ENCODE peak calls at places on chromosome 12, in seven cellular contexts. K, C, Z, G, M, S and D are unnamed samples. For H3K36me3, the result is how much of the 10 kb centered on the place peaks cover.

GRCh38 chr12:132351751-132352495 is 22.5 kb upstream of the GALNT9 start:
- ATAC-seq in C (no peak), Z (no peak), K (no peak), M (no peak), S (no peak), G (no peak), D (no peak)

GRCh38 chr12:116838395-116838794 is 42.8 kb downstream of the HRK start:
- ATAC-seq in S (no peak), M (no peak), K (no peak), G (no peak), C (no peak), Z (no peak), D (no peak)

GRCh38 chr12:79927772-79928474 is 7.0 kb downstream of the PPP1R12A start:
- ATAC-seq in Z (no peak), G (peak), M (peak), S (no peak), K (no peak), C (no peak), D (no peak)

GRCh38 chr12:116959845-116960514 is 49.2 kb downstream of the FBXW8 start:
- ATAC-seq in K (no peak), Z (no peak), C (no peak), S (no peak), M (no peak), G (peak), D (no peak)

GRCh38 chr12:5456906-5457305 is 25.0 kb downstream of the NTF3 start:
- ATAC-seq in C (no peak), G (no peak), M (no peak), S (peak), Z (peak), K (peak), D (no peak)

GRCh38 chr12:103680591-103681065 is 93.6 kb downstream of the STAB2 start:
- ATAC-seq in C (no peak), M (peak), G (no peak), Z (peak), K (no peak), S (no peak), D (peak)

GRCh38 chr12:10453144-10453543 is at the start of gene KLRC1:
- ATAC-seq in K (no peak), G (no peak), Z (no peak), C (no peak), M (no peak), S (no peak), D (no peak)

GRCh38 chr12:47811581-47812484 is 7.9 kb downstream of the HDAC7 start:
- ATAC-seq in C (no peak), Z (no peak), K (peak), M (no peak), S (no peak), G (no peak), D (peak)

GRCh38 chr12:75712223-75712622 is 200.8 kb upstream of the KRR1 start:
- ATAC-seq in M (no peak), K (peak), C (peak), Z (no peak), S (peak), G (peak), D (no peak)

GRCh38 chr12:61754214-61754613 is 506.0 kb upstream of the USP15 start:
- ATAC-seq in S (no peak), G (no peak), M (no peak), C (no peak), K (no peak), Z (no peak), D (no peak)

GRCh38 chr12:116528067-116528466 is 31.1 kb upstream of the MAP1LC3B2 start:
- ATAC-seq in C (no peak), M (no peak), Z (no peak), G (no peak), S (peak), K (no peak), D (no peak)

GRCh38 chr12:593396-593976 is 69.8 kb downstream of the NINJ2 start:
- ATAC-seq in K (no peak), M (no peak), S (no peak), C (no peak), G (no peak), Z (no peak), D (no peak)

GRCh38 chr12:72642726-72643125 is 370.6 kb downstream of the TRHDE start:
- ATAC-seq in K (no peak), M (no peak), S (no peak), C (no peak), G (no peak), Z (no peak), D (no peak)

GRCh38 chr12:55816876-55817351 is 610 bp downstream of the SARNP start:
- ATAC-seq in G (no peak), K (peak), Z (no peak), M (peak), C (peak), S (peak), D (no peak)

GRCh38 chr12:113239288-113239771 is 18.1 kb downstream of the TPCN1 start:
- ATAC-seq in M (no peak), Z (no peak), C (no peak), S (no peak), G (peak), K (no peak), D (no peak)

GRCh38 chr12:70598467-70599194 is 38.6 kb downstream of the PTPRB start:
- ATAC-seq in S (no peak), G (no peak), M (peak), K (peak), Z (no peak), C (no peak), D (no peak)

GRCh38 chr12:3445127-3445978 is 45.6 kb upstream of the PRMT8 start:
- ATAC-seq in M (no peak), S (no peak), C (no peak), G (no peak), K (peak), Z (no peak), D (no peak)

GRCh38 chr12:89477633-89478279 is 46.8 kb downstream of the GALNT4 start:
- ATAC-seq in K (no peak), Z (no peak), S (no peak), C (no peak), M (no peak), G (no peak), D (no peak)

GRCh38 chr12:66217342-66217929 is 28.4 kb downstream of the IRAK3 start:
- ATAC-seq in S (no peak), Z (no peak), M (no peak), K (no peak), C (no peak), G (no peak), D (no peak)

GRCh38 chr12:22066235-22066765 is 20.3 kb downstream of the CMAS start:
- ATAC-seq in G (no peak), C (no peak), Z (no peak), M (no peak), S (no peak), K (no peak), D (no peak)

GRCh38 chr12:2172486-2173214 is 119.9 kb downstream of the CACNA1C start:
- ATAC-seq in S (no peak), C (no peak), M (no peak), Z (no peak), K (no peak), G (no peak), D (no peak)

GRCh38 chr12:52125499-52125900 is 46.0 kb downstream of the SMIM41 start:
- ATAC-seq in G (no peak), C (no peak), S (no peak), K (no peak), Z (no peak), M (no peak), D (no peak)

GRCh38 chr12:46450279-46450748 is 77.7 kb upstream of the SLC38A2 start:
- ATAC-seq in K (peak), C (no peak), G (no peak), Z (no peak), S (peak), M (peak), D (no peak)

GRCh38 chr12:3117144-3117581 is 40.0 kb downstream of the TSPAN9 start:
- ATAC-seq in G (no peak), K (peak), C (no peak), Z (no peak), M (no peak), S (no peak), D (peak)

GRCh38 chr12:64756371-64756770 is 2.8 kb downstream of the GNS start:
- ATAC-seq in K (no peak), G (peak), S (no peak), C (no peak), Z (no peak), M (no peak), D (no peak)

GRCh38 chr12:5745251-5745888 is 199.7 kb downstream of the ANO2 start:
- ATAC-seq in M (peak), C (peak), G (peak), K (peak), Z (peak), S (peak), D (peak)

GRCh38 chr12:49366652-49367380 is 446 bp upstream of the SPATS2 start:
- ATAC-seq in S (peak), M (peak), C (peak), K (peak), Z (peak), G (peak), D (peak)

GRCh38 chr12:33634544-33634943 is 194.9 kb upstream of the SYT10 start:
- ATAC-seq in S (no peak), C (no peak), Z (no peak), G (peak), K (no peak), M (no peak), D (no peak)

DNA sequence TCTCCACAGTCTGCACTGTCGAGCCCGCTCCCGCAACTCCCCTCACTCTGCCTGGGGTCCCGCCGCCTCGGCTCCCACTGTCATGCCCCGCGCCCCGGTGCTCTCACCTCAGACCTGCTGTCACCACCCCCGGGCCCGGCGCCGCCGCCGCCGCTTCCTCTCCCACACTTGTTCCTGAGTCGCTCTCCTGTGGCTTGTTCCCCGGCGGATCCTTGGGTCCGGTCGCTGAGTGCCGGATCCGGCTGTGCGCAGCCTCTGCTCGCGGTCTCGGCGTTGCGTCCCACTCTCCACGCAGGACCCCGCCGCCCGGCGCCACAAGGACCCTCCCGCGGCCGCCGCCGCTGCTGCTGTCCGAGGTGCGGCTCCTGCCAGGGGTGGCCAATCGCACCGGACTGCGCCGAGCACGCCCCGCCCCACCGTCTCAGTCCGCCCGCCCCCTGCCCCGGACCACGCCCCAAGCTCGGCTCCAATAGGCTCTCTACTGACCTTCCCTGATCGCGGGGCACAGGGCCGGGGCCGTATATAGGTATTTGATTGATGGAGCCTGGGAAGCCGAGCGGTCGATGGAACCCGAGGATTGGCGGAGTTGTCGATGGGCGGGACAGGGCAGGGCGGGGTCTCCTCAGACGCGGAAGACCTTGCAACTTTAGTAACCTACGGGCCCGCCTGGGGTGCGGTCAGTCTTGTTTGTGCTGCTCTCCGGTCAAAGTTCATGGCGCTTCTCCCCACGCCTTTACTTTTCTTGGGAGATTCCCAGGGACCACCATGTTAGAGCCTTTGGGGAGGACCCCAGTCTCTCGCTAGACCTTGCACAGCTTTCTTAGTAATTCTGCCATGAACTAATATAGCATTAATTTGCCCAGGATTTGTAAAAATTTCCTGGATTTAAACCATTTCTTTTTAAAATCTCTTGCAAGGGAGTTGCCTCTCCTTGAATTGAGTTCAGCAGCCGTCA is at the start of gene TAOK3:
- ATAC-seq in Z (peak), G (peak), K (peak), C (peak), S (peak), M (peak), D (peak)
- TF ChIP-seq POLR2A in Z (peak), G (peak), K (peak), C (peak), S (peak), M (peak), D (peak)

GRCh38 chr12:96025518-96025917 is 9.9 kb downstream of the LTA4H start:
- ATAC-seq in C (no peak), G (no peak), M (no peak), Z (no peak), K (no peak), S (no peak), D (no peak)

GRCh38 chr12:96028538-96028937 is 6.8 kb downstream of the LTA4H start:
- ATAC-seq in C (no peak), S (no peak), Z (no peak), M (no peak), K (no peak), G (no peak), D (no peak)

GRCh38 chr12:96020314-96021003 is 14.9 kb downstream of the LTA4H start:
- ATAC-seq in G (peak), C (no peak), Z (no peak), S (no peak), M (no peak), K (no peak), D (no peak)

GRCh38 chr12:96026331-96026730 is 9.1 kb downstream of the LTA4H start:
- ATAC-seq in S (no peak), G (no peak), K (no peak), M (no peak), Z (no peak), C (no peak), D (no peak)
- H3K36me3 ChIP-seq in S (under half), G (under half), K (under half), M (under half), Z (under half), C (under half), D (half or more)

GRCh38 chr12:127293507-127294310 is 973.3 kb upstream of the TMEM132C start:
- ATAC-seq in Z (peak), C (peak), G (peak), S (peak), K (peak), M (peak), D (peak)
- TF ChIP-seq CTCF in Z (peak), C (peak), G (peak), S (peak), K (peak), M (peak), D (peak)

GRCh38 chr12:94147991-94148840 is at the start of gene PLXNC1:
- ATAC-seq in K (peak), S (no peak), C (peak), G (peak), Z (no peak), M (no peak), D (peak)

GRCh38 chr12:94150483-94151225 is 2.3 kb downstream of the PLXNC1 start:
- ATAC-seq in C (peak), S (no peak), M (no peak), Z (peak), G (peak), K (peak), D (no peak)

GRCh38 chr12:94148841-94149780 is 734 bp downstream of the PLXNC1 start:
- ATAC-seq in M (no peak), Z (peak), C (peak), S (no peak), K (peak), G (peak), D (peak)

GRCh38 chr12:94151577-94151976 is 3.2 kb downstream of the PLXNC1 start:
- ATAC-seq in G (peak), M (no peak), S (no peak), K (peak), Z (no peak), C (peak), D (no peak)

DNA sequence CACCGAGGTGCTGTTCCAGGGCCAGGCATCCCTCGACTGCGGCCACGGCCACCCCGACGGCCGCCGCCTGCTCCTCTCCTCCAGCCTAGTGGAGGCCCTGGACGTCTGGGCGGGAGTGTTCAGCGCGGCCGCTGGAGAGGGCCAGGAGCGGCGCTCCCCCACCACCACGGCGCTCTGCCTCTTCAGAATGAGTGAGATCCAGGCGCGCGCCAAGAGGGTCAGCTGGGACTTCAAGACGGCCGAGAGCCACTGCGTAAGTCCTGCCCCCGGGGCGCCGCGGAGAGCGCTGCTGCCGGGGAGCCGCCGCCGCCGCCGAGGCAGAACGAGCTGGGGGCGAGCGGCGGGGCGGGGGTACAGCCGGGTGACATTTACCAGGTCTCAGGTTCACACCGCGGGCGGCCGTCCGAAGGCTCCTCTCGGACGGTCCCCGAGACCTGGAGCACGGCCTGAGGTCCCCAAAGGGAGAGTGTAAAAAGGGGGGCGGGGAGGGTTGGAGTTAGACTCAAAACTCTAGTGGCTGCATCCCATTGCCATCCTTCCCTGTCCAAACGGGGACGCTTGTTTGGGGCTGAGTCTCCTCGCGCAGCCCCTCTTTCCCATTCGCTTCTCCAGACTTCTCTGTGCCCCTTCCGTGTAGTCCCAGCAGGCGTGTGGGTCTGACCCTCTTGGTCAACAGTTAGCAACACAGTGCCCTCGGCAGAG is 1.6 kb downstream of the PLXNC1 start:
- ATAC-seq in Z (peak), K (peak), C (peak), S (no peak), G (peak), M (no peak), D (peak)
- TF ChIP-seq POLR2A in Z (no peak), K (no peak), C (no peak), S (no peak), G (peak), M (no peak), D (no peak)

DNA sequence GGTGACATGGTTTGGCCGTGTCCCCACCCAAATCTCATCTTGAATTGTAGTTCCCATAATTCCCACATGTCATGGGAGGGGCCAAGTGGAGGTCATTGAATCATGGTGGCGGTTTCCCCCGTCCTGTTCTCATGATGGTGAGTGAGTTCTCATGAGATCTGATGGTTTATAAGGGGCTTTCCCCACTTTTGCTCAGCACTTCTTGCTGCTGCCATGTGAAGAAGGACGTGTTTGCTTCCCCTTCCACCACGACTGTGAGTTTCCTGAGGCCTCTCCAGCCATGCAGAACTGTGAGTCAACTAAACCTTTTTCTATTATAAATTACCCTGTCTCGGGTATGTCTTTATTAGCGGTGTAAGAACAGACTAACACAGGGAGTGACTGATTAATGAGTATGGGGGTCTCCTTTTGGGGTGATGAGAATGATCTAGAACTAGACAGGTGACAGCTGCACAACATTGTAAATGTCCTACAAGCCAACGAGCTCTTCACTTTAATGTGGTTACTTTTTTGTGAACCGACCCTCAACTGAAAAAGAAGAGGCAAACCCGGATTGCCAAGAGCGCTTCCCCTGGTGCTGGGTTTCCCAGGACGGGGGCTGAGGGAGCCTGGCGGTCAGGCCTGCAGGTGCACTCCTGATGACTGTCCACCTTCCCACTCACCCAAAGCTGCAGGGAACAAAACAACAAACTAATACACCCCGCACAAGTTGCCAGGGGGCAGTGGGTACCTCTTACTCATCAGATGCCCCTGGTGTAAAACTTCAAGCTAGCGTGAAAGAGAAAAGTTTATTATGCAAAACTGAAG is 90.1 kb downstream of the NCOR2 start:
- ATAC-seq in S (no peak), K (no peak), G (no peak), Z (no peak), C (no peak), M (no peak), D (no peak)
- H3K36me3 ChIP-seq in S (under half), K (under half), G (under half), Z (half or more), C (under half), M (half or more), D (half or more)

GRCh38 chr12:97131220-97131981 is 224.3 kb downstream of the NEDD1 start:
- ATAC-seq in M (no peak), G (no peak), Z (no peak), K (no peak), S (no peak), C (no peak), D (no peak)

GRCh38 chr12:97140355-97140754 is 233.3 kb downstream of the NEDD1 start:
- ATAC-seq in S (no peak), Z (no peak), K (no peak), M (no peak), C (no peak), G (peak), D (no peak)

GRCh38 chr12:97132270-97132669 is 225.2 kb downstream of the NEDD1 start:
- ATAC-seq in G (no peak), C (no peak), S (no peak), Z (no peak), M (no peak), K (no peak), D (no peak)

DNA sequence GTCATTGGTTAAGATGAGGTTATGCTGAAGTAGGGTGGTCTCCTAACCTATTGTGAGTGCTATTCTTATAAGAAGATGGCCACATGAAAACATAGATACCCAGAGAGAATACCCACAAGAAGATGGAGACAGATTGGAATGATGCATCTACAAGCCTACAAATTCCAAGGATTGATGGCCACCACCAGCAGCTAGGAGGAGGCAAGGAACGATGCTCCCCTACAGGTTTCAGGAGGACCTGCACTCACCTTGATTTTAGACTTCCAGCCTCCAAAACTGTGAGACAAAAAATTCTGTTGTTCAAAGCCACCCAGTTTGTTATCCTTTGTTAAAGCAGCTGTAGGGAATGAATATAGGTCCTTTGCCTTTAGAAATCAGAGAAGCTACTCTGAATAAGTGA is 227.4 kb downstream of the NEDD1 start:
- ATAC-seq in M (no peak), K (no peak), S (peak), Z (no peak), G (no peak), C (no peak), D (no peak)
- TF ChIP-seq CTCF in M (no peak), K (no peak), S (peak), Z (no peak), G (no peak), C (no peak), D (no peak)